ENCODE peak calls at places on chromosomes 11 and 22, in six cellular contexts. W is IMR-90, G is right lobe of liver, C is GM12878, F is tibial nerve, S is vagina. P is an unnamed sample.

GRCh38 chr11:33530824-33531223 is 169.8 kb downstream of the C11orf91 start:
- DNase-seq in F (no peak), W (peak; percentile 79), C (no peak), S (no peak), G (no peak), P (no peak)

GRCh38 chr11:59145534-59145933 is 2.9 kb downstream of the FAM111A start:
- DNase-seq in G (no peak), W (peak; percentile 64), C (no peak), F (no peak), S (no peak), P (no peak)

GRCh38 chr11:117597083-117597482 is 199.9 kb downstream of the DSCAML1 start:
- DNase-seq in F (no peak), G (no peak), S (no peak), C (no peak), W (peak; percentile 32), P (no peak)

GRCh38 chr11:44446341-44446712 is 119.1 kb upstream of the CD82 start:
- DNase-seq in W (no peak), C (no peak), G (no peak), F (no peak), S (no peak), P (no peak)

GRCh38 chr11:86570020-86570419 is 102.4 kb downstream of the ME3 start:
- DNase-seq in C (no peak), F (no peak), W (peak; percentile 51), S (no peak), G (no peak), P (no peak)

GRCh38 chr11:93396356-93396755 is 65.8 kb downstream of the DEUP1 start:
- DNase-seq in S (no peak), C (no peak), G (no peak), W (no peak), F (no peak), P (no peak)

GRCh38 chr22:29031236-29031982 is 30.2 kb downstream of the C22orf31 start:
- DNase-seq in G (peak; percentile 61), C (no peak), S (no peak), W (peak; percentile 98), F (peak; percentile 27), P (peak; percentile 34)

GRCh38 chr11:27694992-27695391 is 5.3 kb downstream of the BDNF start:
- DNase-seq in S (no peak), F (no peak), G (no peak), C (no peak), W (no peak), P (no peak)

GRCh38 chr11:80613630-80614029 is 1172.8 kb upstream of the TENM4 start:
- DNase-seq in C (no peak), W (no peak), F (no peak), S (no peak), G (no peak), P (no peak)

GRCh38 chr11:90343670-90344069 is 120.8 kb upstream of the CHORDC1 start:
- DNase-seq in F (no peak), S (no peak), W (no peak), C (no peak), G (no peak), P (no peak)

GRCh38 chr11:128399186-128399585 is 188.2 kb downstream of the ETS1 start:
- DNase-seq in S (no peak), F (no peak), W (peak; percentile 87), C (peak; percentile 26), G (no peak), P (peak; percentile 12)

GRCh38 chr11:32433249-32434115 is 1.9 kb downstream of the WT1 start:
- DNase-seq in W (no peak), C (no peak), F (no peak), G (no peak), S (no peak), P (no peak)

GRCh38 chr22:43521716-43522115 is 109.9 kb downstream of the MPPED1 start:
- DNase-seq in F (no peak), C (no peak), S (no peak), G (peak; percentile 1), W (no peak), P (no peak)

GRCh38 chr22:33569547-33569946 is 350.7 kb downstream of the LARGE1 start:
- DNase-seq in G (no peak), C (no peak), F (no peak), W (no peak), S (no peak), P (no peak)

GRCh38 chr11:117884994-117885393 is 8.5 kb upstream of the FXYD6 start:
- DNase-seq in C (no peak), F (no peak), W (peak; percentile 21), S (no peak), G (no peak), P (no peak)

GRCh38 chr11:20417771-20418170 is 30.3 kb downstream of the PRMT3 start:
- DNase-seq in F (no peak), G (no peak), S (no peak), C (no peak), W (no peak), P (no peak)

GRCh38 chr11:124108158-124108557 is 7.1 kb upstream of the VWA5A start:
- DNase-seq in W (peak; percentile 15), F (no peak), S (no peak), C (no peak), G (no peak), P (no peak)

GRCh38 chr11:59463176-59463575 is 6.4 kb downstream of the OR4D6 start:
- DNase-seq in S (no peak), C (no peak), G (no peak), W (no peak), F (peak; percentile 60), P (no peak)

GRCh38 chr11:1691027-1691877 is 5.7 kb upstream of the KRTAP5-6 start:
- DNase-seq in F (no peak), C (no peak), G (peak; percentile 87), S (peak; percentile 72), W (no peak), P (no peak)

GRCh38 chr11:1690167-1691026 is 6.6 kb upstream of the KRTAP5-6 start:
- DNase-seq in C (no peak), F (no peak), G (no peak), S (peak; percentile 93), W (no peak), P (no peak)

GRCh38 chr11:1693327-1694063 is 3.5 kb upstream of the KRTAP5-6 start:
- DNase-seq in W (peak; percentile 55), C (no peak), S (no peak), F (peak; percentile 59), G (peak; percentile 85), P (peak; percentile 51)

GRCh38 chr11:1692708-1693326 is 4.2 kb upstream of the KRTAP5-6 start:
- DNase-seq in F (no peak), W (no peak), S (no peak), G (no peak), C (no peak), P (no peak)

DNA sequence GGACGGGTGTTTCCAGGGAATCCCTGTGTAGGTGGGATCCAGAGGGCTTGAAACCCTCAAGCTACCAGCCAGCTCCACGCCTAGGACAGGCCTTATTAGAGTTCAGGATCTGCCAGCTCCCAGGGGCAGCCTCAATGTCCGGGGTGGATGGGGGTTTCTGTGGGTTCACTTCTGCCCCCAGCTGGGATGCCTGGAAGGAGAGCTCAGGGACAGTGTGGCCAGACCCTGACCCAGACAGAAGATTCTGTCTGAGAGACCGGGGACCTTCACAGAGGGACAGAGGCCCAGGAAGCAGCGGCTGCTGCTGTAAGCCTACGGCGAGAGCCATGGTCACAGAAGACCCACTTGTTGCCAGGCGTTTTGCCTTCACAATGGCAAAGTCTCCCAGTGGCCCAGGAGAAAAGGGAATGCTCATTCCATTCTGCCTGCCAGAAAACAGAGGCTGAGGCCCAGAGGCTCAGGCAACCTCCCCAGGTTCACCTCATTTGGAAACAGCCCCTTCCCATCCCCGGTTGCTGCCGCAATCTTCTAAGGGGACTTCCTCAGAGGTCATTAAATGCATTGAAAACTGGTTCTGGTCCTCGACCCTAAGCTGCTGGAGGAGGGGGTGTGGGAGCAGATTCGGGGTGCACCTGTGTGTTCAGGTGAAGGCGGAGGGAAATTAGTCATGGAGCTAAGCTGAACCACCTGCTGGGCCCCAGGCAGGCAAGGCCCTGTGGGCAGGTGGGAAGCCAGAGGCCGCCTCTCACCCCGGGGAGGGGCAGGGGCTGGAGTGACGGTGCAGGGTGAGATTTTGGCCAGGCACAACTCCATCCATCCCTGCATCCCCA is 4.9 kb upstream of the KRTAP5-6 start:
- DNase-seq in C (no peak), G (no peak), S (peak; percentile 92), F (no peak), W (no peak), P (no peak)
- H3K27ac ChIP-seq in C (no peak overlapping the region), G (peak overlapping the region; percentile 90), S (no peak overlapping the region), F (no peak overlapping the region), W (no peak overlapping the region), P (no peak overlapping the region)

GRCh38 chr11:13638436-13638835 is 30.0 kb upstream of the FAR1 start:
- DNase-seq in G (no peak), C (no peak), W (no peak), S (no peak), F (no peak), P (no peak)
- TF ChIP-seq POLR2A in G (no peak), C (no peak), W (no peak), S (no peak), F (no peak), P (no peak)

GRCh38 chr11:2758751-2759150 is 59.0 kb upstream of the KCNQ1OT1 start:
- DNase-seq in G (no peak), F (peak; percentile 4), C (no peak), S (no peak), W (no peak), P (no peak)
- H3K27me3 ChIP-seq in G (no peaks in the 10 kb centered on the region), F (no peaks in the 10 kb centered on the region), C (no peaks in the 10 kb centered on the region), S (no peaks in the 10 kb centered on the region), W (peaks cover 6% of the 10 kb centered on the region), P (no peaks in the 10 kb centered on the region)

GRCh38 chr22:19892925-19893324 is 38.3 kb upstream of the GNB1L start:
- DNase-seq in G (no peak), S (no peak), W (peak; percentile 33), C (no peak), F (no peak), P (no peak)

GRCh38 chr22:19889951-19890350 is 35.3 kb upstream of the GNB1L start:
- DNase-seq in W (no peak), G (peak; percentile 39), F (no peak), C (no peak), S (no peak), P (no peak)

GRCh38 chr22:19890502-19891349 is 36.1 kb upstream of the GNB1L start:
- DNase-seq in G (peak; percentile 46), F (no peak), W (no peak), C (no peak), S (no peak), P (no peak)

GRCh38 chr22:19892249-19892879 is 37.7 kb upstream of the GNB1L start:
- DNase-seq in F (no peak), C (no peak), W (peak; percentile 53), G (no peak), S (no peak), P (no peak)

DNA sequence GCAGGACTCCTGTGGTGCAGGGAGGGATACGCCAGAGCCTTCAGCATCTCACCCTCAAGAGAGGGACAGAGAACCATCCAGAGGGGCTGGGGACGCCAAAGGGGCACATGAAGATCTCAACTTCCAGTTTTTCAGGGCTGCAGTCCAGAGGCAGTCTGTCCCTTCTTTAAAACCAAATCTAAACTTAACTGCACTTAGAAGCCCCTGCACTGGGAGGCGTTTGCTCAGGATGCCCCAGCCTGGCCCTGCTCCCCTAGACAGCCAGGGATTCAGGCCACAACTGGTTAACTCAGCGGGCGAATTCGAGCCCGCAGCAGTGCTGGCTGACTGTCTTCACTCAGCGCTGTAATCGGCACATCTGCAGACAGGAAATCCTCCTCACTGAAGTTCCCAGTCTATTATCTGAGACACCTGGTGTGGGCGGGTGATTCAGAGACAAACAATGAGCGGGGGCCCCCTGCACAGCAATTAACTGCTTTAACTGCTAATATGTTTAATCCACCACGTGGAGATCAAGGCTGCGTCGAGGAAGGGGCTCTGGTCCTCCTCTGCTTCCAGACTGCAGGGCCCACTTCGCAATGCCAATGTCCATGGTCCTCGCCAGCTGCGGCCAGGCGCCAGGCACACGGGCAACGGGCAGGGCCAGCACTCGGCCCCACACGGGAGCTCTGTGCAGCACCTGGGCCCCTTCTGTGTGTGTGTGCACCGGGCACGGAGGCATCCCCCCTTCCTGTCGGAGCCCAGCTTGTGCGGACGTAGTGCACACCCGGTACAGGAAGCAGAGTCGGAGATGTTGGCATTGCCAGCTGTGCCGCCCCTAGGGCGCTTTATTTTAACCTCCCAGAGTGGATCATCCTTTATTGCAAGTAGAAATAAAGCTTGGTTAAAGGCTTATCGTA is 36.9 kb upstream of the GNB1L start:
- DNase-seq in G (no peak), W (peak; percentile 89), C (no peak), S (no peak), F (no peak), P (no peak)
- H3K27ac ChIP-seq in G (no peak overlapping the region), W (peak overlapping the region; percentile 74), C (peak overlapping the region; percentile 16), S (peak overlapping the region; percentile 84), F (peak overlapping the region; percentile 48), P (no peak overlapping the region)

P was measured in gastrocnemius medialis.